ENCODE peak calls at places on chromosomes 16 and 17, in seven cellular contexts. One of them, this sample, is unnamed.

GRCh38 chr17:34245496-34245895 is 9.6 kb upstream of the CCL2 start:
- DNase-seq in IMR-90: no peak
- DNase-seq in activated CD4-positive, alpha-beta T cell treated with anti-CD3 and anti-CD28 coated beads, Interleukin-2, amount 50 U/mL, for 48 hours: no peak
- DNase-seq in pancreas: no peak
- DNase-seq in HFF-Myc: no peak
- DNase-seq in NCI-H1436: no peak
- DNase-seq in C1 segment of cervical spinal cord: no peak
- DNase-seq in this sample: no peak

GRCh38 chr17:37650419-37651003 is 7.3 kb upstream of the DDX52 start:
- DNase-seq in activated CD4-positive, alpha-beta T cell treated with anti-CD3 and anti-CD28 coated beads, Interleukin-2, amount 50 U/mL, for 48 hours: no peak
- DNase-seq in NCI-H1436: no peak
- DNase-seq in C1 segment of cervical spinal cord: no peak
- DNase-seq in IMR-90: peak; percentile 59
- DNase-seq in HFF-Myc: no peak
- DNase-seq in pancreas: no peak
- DNase-seq in this sample: peak; percentile 69

GRCh38 chr16:6131526-6132050 is 1034.0 kb upstream of the EEF2KMT start:
- DNase-seq in activated CD4-positive, alpha-beta T cell treated with anti-CD3 and anti-CD28 coated beads, Interleukin-2, amount 50 U/mL, for 48 hours: no peak
- DNase-seq in C1 segment of cervical spinal cord: no peak
- DNase-seq in pancreas: no peak
- DNase-seq in IMR-90: no peak
- DNase-seq in HFF-Myc: no peak
- DNase-seq in NCI-H1436: no peak
- DNase-seq in this sample: no peak

GRCh38 chr17:73625975-73626706 is 18.1 kb downstream of the SDK2 start:
- DNase-seq in C1 segment of cervical spinal cord: peak; percentile 39
- DNase-seq in pancreas: no peak
- DNase-seq in IMR-90: no peak
- DNase-seq in NCI-H1436: no peak
- DNase-seq in activated CD4-positive, alpha-beta T cell treated with anti-CD3 and anti-CD28 coated beads, Interleukin-2, amount 50 U/mL, for 48 hours: no peak
- DNase-seq in HFF-Myc: no peak
- DNase-seq in this sample: no peak

GRCh38 chr17:33284022-33284421 is 9.1 kb downstream of the ASIC2 start:
- DNase-seq in IMR-90: peak; percentile 87
- DNase-seq in activated CD4-positive, alpha-beta T cell treated with anti-CD3 and anti-CD28 coated beads, Interleukin-2, amount 50 U/mL, for 48 hours: no peak
- DNase-seq in HFF-Myc: peak; percentile 24
- DNase-seq in C1 segment of cervical spinal cord: no peak
- DNase-seq in pancreas: peak; percentile 74
- DNase-seq in NCI-H1436: no peak
- DNase-seq in this sample: peak; percentile 60

GRCh38 chr16:3444032-3444388 is 530 bp downstream of the NAA60 start:
- DNase-seq in pancreas: no peak
- DNase-seq in activated CD4-positive, alpha-beta T cell treated with anti-CD3 and anti-CD28 coated beads, Interleukin-2, amount 50 U/mL, for 48 hours: peak; percentile 27
- DNase-seq in IMR-90: peak; percentile 80
- DNase-seq in HFF-Myc: no peak
- DNase-seq in NCI-H1436: peak; percentile 3
- DNase-seq in C1 segment of cervical spinal cord: no peak
- DNase-seq in this sample: peak; percentile 88

GRCh38 chr17:63954402-63955063 is 18.2 kb downstream of the SCN4A start:
- DNase-seq in C1 segment of cervical spinal cord: no peak
- DNase-seq in pancreas: no peak
- DNase-seq in NCI-H1436: peak; percentile 16
- DNase-seq in HFF-Myc: no peak
- DNase-seq in IMR-90: no peak
- DNase-seq in activated CD4-positive, alpha-beta T cell treated with anti-CD3 and anti-CD28 coated beads, Interleukin-2, amount 50 U/mL, for 48 hours: no peak
- DNase-seq in this sample: no peak

GRCh38 chr17:64236827-64237403 is 26.1 kb downstream of the TEX2 start:
- DNase-seq in pancreas: no peak
- DNase-seq in IMR-90: no peak
- DNase-seq in C1 segment of cervical spinal cord: no peak
- DNase-seq in activated CD4-positive, alpha-beta T cell treated with anti-CD3 and anti-CD28 coated beads, Interleukin-2, amount 50 U/mL, for 48 hours: no peak
- DNase-seq in NCI-H1436: peak; percentile 5
- DNase-seq in HFF-Myc: no peak
- DNase-seq in this sample: peak; percentile 29

GRCh38 chr16:27460213-27460612 is 58.2 kb downstream of the IL21R start:
- DNase-seq in pancreas: no peak
- DNase-seq in NCI-H1436: no peak
- DNase-seq in activated CD4-positive, alpha-beta T cell treated with anti-CD3 and anti-CD28 coated beads, Interleukin-2, amount 50 U/mL, for 48 hours: no peak
- DNase-seq in HFF-Myc: no peak
- DNase-seq in IMR-90: no peak
- DNase-seq in C1 segment of cervical spinal cord: no peak
- DNase-seq in this sample: no peak

GRCh38 chr16:46695937-46696336 is 6.5 kb downstream of the ORC6 start:
- DNase-seq in NCI-H1436: no peak
- DNase-seq in HFF-Myc: no peak
- DNase-seq in pancreas: no peak
- DNase-seq in IMR-90: no peak
- DNase-seq in activated CD4-positive, alpha-beta T cell treated with anti-CD3 and anti-CD28 coated beads, Interleukin-2, amount 50 U/mL, for 48 hours: no peak
- DNase-seq in C1 segment of cervical spinal cord: no peak
- DNase-seq in this sample: no peak

GRCh38 chr16:14362774-14363371 is 267.2 kb downstream of the PARN start:
- DNase-seq in pancreas: no peak
- DNase-seq in activated CD4-positive, alpha-beta T cell treated with anti-CD3 and anti-CD28 coated beads, Interleukin-2, amount 50 U/mL, for 48 hours: no peak
- DNase-seq in C1 segment of cervical spinal cord: no peak
- DNase-seq in IMR-90: peak; percentile 74
- DNase-seq in NCI-H1436: no peak
- DNase-seq in HFF-Myc: peak; percentile 57
- DNase-seq in this sample: no peak

GRCh38 chr17:58415371-58416055 is 1.8 kb downstream of the RNF43 start:
- DNase-seq in activated CD4-positive, alpha-beta T cell treated with anti-CD3 and anti-CD28 coated beads, Interleukin-2, amount 50 U/mL, for 48 hours: no peak
- DNase-seq in pancreas: peak; percentile 66
- DNase-seq in IMR-90: no peak
- DNase-seq in NCI-H1436: no peak
- DNase-seq in C1 segment of cervical spinal cord: no peak
- DNase-seq in HFF-Myc: no peak
- DNase-seq in this sample: no peak

GRCh38 chr16:12494716-12495115 is 309.0 kb downstream of the CPPED1 start:
- DNase-seq in NCI-H1436: no peak
- DNase-seq in HFF-Myc: no peak
- DNase-seq in activated CD4-positive, alpha-beta T cell treated with anti-CD3 and anti-CD28 coated beads, Interleukin-2, amount 50 U/mL, for 48 hours: no peak
- DNase-seq in C1 segment of cervical spinal cord: no peak
- DNase-seq in IMR-90: no peak
- DNase-seq in pancreas: no peak
- DNase-seq in this sample: no peak

GRCh38 chr17:40021471-40021961 is 6.3 kb downstream of the CSF3 start:
- DNase-seq in IMR-90: peak; percentile 61
- DNase-seq in C1 segment of cervical spinal cord: no peak
- DNase-seq in NCI-H1436: no peak
- DNase-seq in activated CD4-positive, alpha-beta T cell treated with anti-CD3 and anti-CD28 coated beads, Interleukin-2, amount 50 U/mL, for 48 hours: no peak
- DNase-seq in pancreas: no peak
- DNase-seq in HFF-Myc: peak; percentile 72
- DNase-seq in this sample: peak; percentile 55

GRCh38 chr17:70076189-70076588 is 1.2 kb downstream of the KCNJ16 start:
- DNase-seq in C1 segment of cervical spinal cord: no peak
- DNase-seq in pancreas: no peak
- DNase-seq in NCI-H1436: no peak
- DNase-seq in IMR-90: peak; percentile 21
- DNase-seq in HFF-Myc: no peak
- DNase-seq in activated CD4-positive, alpha-beta T cell treated with anti-CD3 and anti-CD28 coated beads, Interleukin-2, amount 50 U/mL, for 48 hours: no peak
- DNase-seq in this sample: no peak

GRCh38 chr17:52604105-52604504 is 445.6 kb upstream of the CA10 start:
- DNase-seq in pancreas: no peak
- DNase-seq in HFF-Myc: no peak
- DNase-seq in C1 segment of cervical spinal cord: no peak
- DNase-seq in IMR-90: no peak
- DNase-seq in activated CD4-positive, alpha-beta T cell treated with anti-CD3 and anti-CD28 coated beads, Interleukin-2, amount 50 U/mL, for 48 hours: no peak
- DNase-seq in NCI-H1436: no peak
- DNase-seq in this sample: no peak

GRCh38 chr16:48160575-48160974 is 4.8 kb upstream of the ABCC12 start:
- DNase-seq in activated CD4-positive, alpha-beta T cell treated with anti-CD3 and anti-CD28 coated beads, Interleukin-2, amount 50 U/mL, for 48 hours: no peak
- DNase-seq in pancreas: no peak
- DNase-seq in C1 segment of cervical spinal cord: no peak
- DNase-seq in NCI-H1436: no peak
- DNase-seq in IMR-90: no peak
- DNase-seq in HFF-Myc: no peak
- DNase-seq in this sample: no peak

GRCh38 chr16:57303021-57303909 is 18.8 kb upstream of the PLLP start:
- DNase-seq in C1 segment of cervical spinal cord: no peak
- DNase-seq in IMR-90: no peak
- DNase-seq in HFF-Myc: no peak
- DNase-seq in activated CD4-positive, alpha-beta T cell treated with anti-CD3 and anti-CD28 coated beads, Interleukin-2, amount 50 U/mL, for 48 hours: no peak
- DNase-seq in NCI-H1436: no peak
- DNase-seq in pancreas: no peak
- DNase-seq in this sample: no peak

GRCh38 chr17:17702821-17703607 is 21.8 kb downstream of the RAI1 start:
- DNase-seq in C1 segment of cervical spinal cord: no peak
- DNase-seq in HFF-Myc: no peak
- DNase-seq in pancreas: no peak
- DNase-seq in IMR-90: no peak
- DNase-seq in NCI-H1436: no peak
- DNase-seq in activated CD4-positive, alpha-beta T cell treated with anti-CD3 and anti-CD28 coated beads, Interleukin-2, amount 50 U/mL, for 48 hours: no peak
- DNase-seq in this sample: peak; percentile 76

GRCh38 chr16:19094542-19095365 is 19.0 kb upstream of the ITPRIPL2 start:
- DNase-seq in C1 segment of cervical spinal cord: no peak
- DNase-seq in HFF-Myc: no peak
- DNase-seq in activated CD4-positive, alpha-beta T cell treated with anti-CD3 and anti-CD28 coated beads, Interleukin-2, amount 50 U/mL, for 48 hours: no peak
- DNase-seq in NCI-H1436: no peak
- DNase-seq in pancreas: no peak
- DNase-seq in IMR-90: no peak
- DNase-seq in this sample: no peak

GRCh38 chr17:9522074-9522473 is 53.5 kb downstream of the STX8 start:
- DNase-seq in NCI-H1436: peak; percentile 39
- DNase-seq in activated CD4-positive, alpha-beta T cell treated with anti-CD3 and anti-CD28 coated beads, Interleukin-2, amount 50 U/mL, for 48 hours: no peak
- DNase-seq in pancreas: no peak
- DNase-seq in C1 segment of cervical spinal cord: no peak
- DNase-seq in IMR-90: peak; percentile 62
- DNase-seq in HFF-Myc: peak; percentile 31
- DNase-seq in this sample: peak; percentile 67

GRCh38 chr17:17177186-17177585 is 28.9 kb downstream of the PLD6 start:
- DNase-seq in IMR-90: no peak
- DNase-seq in pancreas: no peak
- DNase-seq in C1 segment of cervical spinal cord: no peak
- DNase-seq in HFF-Myc: no peak
- DNase-seq in NCI-H1436: no peak
- DNase-seq in activated CD4-positive, alpha-beta T cell treated with anti-CD3 and anti-CD28 coated beads, Interleukin-2, amount 50 U/mL, for 48 hours: no peak
- DNase-seq in this sample: no peak

GRCh38 chr17:50953831-50954601 is 87.9 kb upstream of the TOB1 start:
- DNase-seq in C1 segment of cervical spinal cord: no peak
- DNase-seq in IMR-90: peak; percentile 82
- DNase-seq in NCI-H1436: peak; percentile 87
- DNase-seq in HFF-Myc: peak; percentile 61
- DNase-seq in activated CD4-positive, alpha-beta T cell treated with anti-CD3 and anti-CD28 coated beads, Interleukin-2, amount 50 U/mL, for 48 hours: no peak
- DNase-seq in pancreas: peak; percentile 57
- DNase-seq in this sample: peak; percentile 89

GRCh38 chr16:88977028-88977844 is at the start of gene CBFA2T3:
- DNase-seq in C1 segment of cervical spinal cord: peak; percentile 28
- DNase-seq in activated CD4-positive, alpha-beta T cell treated with anti-CD3 and anti-CD28 coated beads, Interleukin-2, amount 50 U/mL, for 48 hours: no peak
- DNase-seq in pancreas: no peak
- DNase-seq in IMR-90: no peak
- DNase-seq in HFF-Myc: no peak
- DNase-seq in NCI-H1436: no peak
- DNase-seq in this sample: peak; percentile 55

GRCh38 chr17:39239640-39240314 is 14.0 kb upstream of the STAC2 start:
- DNase-seq in NCI-H1436: peak; percentile 72
- DNase-seq in activated CD4-positive, alpha-beta T cell treated with anti-CD3 and anti-CD28 coated beads, Interleukin-2, amount 50 U/mL, for 48 hours: peak; percentile 76
- DNase-seq in IMR-90: no peak
- DNase-seq in HFF-Myc: no peak
- DNase-seq in C1 segment of cervical spinal cord: no peak
- DNase-seq in pancreas: peak; percentile 60
- DNase-seq in this sample: no peak

GRCh38 chr17:80461527-80462166 is 14.8 kb downstream of the NPTX1 start:
- DNase-seq in C1 segment of cervical spinal cord: no peak
- DNase-seq in IMR-90: no peak
- DNase-seq in pancreas: no peak
- DNase-seq in NCI-H1436: no peak
- DNase-seq in activated CD4-positive, alpha-beta T cell treated with anti-CD3 and anti-CD28 coated beads, Interleukin-2, amount 50 U/mL, for 48 hours: no peak
- DNase-seq in HFF-Myc: no peak
- DNase-seq in this sample: no peak

GRCh38 chr17:11383157-11383556 is 142.1 kb downstream of the SHISA6 start:
- DNase-seq in NCI-H1436: no peak
- DNase-seq in HFF-Myc: no peak
- DNase-seq in C1 segment of cervical spinal cord: no peak
- DNase-seq in pancreas: no peak
- DNase-seq in IMR-90: no peak
- DNase-seq in activated CD4-positive, alpha-beta T cell treated with anti-CD3 and anti-CD28 coated beads, Interleukin-2, amount 50 U/mL, for 48 hours: no peak
- DNase-seq in this sample: no peak

GRCh38 chr17:39643271-39643670 is 6.3 kb downstream of the STARD3 start:
- DNase-seq in activated CD4-positive, alpha-beta T cell treated with anti-CD3 and anti-CD28 coated beads, Interleukin-2, amount 50 U/mL, for 48 hours: no peak
- DNase-seq in pancreas: no peak
- DNase-seq in NCI-H1436: no peak
- DNase-seq in HFF-Myc: no peak
- DNase-seq in C1 segment of cervical spinal cord: no peak
- DNase-seq in IMR-90: peak; percentile 34
- DNase-seq in this sample: peak; percentile 71

GRCh38 chr16:77330332-77331043 is 104.3 kb downstream of the ADAMTS18 start:
- DNase-seq in pancreas: no peak
- DNase-seq in NCI-H1436: no peak
- DNase-seq in HFF-Myc: no peak
- DNase-seq in activated CD4-positive, alpha-beta T cell treated with anti-CD3 and anti-CD28 coated beads, Interleukin-2, amount 50 U/mL, for 48 hours: no peak
- DNase-seq in C1 segment of cervical spinal cord: no peak
- DNase-seq in IMR-90: no peak
- DNase-seq in this sample: no peak

GRCh38 chr17:70661342-70662222 is 492.2 kb downstream of the KCNJ2 start:
- DNase-seq in IMR-90: peak; percentile 12
- DNase-seq in NCI-H1436: peak; percentile 91
- DNase-seq in pancreas: no peak
- DNase-seq in C1 segment of cervical spinal cord: no peak
- DNase-seq in activated CD4-positive, alpha-beta T cell treated with anti-CD3 and anti-CD28 coated beads, Interleukin-2, amount 50 U/mL, for 48 hours: no peak
- DNase-seq in HFF-Myc: no peak
- DNase-seq in this sample: peak; percentile 55

GRCh38 chr17:36731806-36732205 is 130.4 kb downstream of the MRM1 start:
- DNase-seq in IMR-90: no peak
- DNase-seq in NCI-H1436: peak; percentile 86
- DNase-seq in HFF-Myc: no peak
- DNase-seq in activated CD4-positive, alpha-beta T cell treated with anti-CD3 and anti-CD28 coated beads, Interleukin-2, amount 50 U/mL, for 48 hours: no peak
- DNase-seq in pancreas: no peak
- DNase-seq in C1 segment of cervical spinal cord: no peak
- DNase-seq in this sample: no peak

GRCh38 chr16:75306102-75306762 is 54.8 kb upstream of the BCAR1 start:
- DNase-seq in pancreas: peak; percentile 59
- DNase-seq in IMR-90: peak; percentile 47
- DNase-seq in NCI-H1436: no peak
- DNase-seq in activated CD4-positive, alpha-beta T cell treated with anti-CD3 and anti-CD28 coated beads, Interleukin-2, amount 50 U/mL, for 48 hours: no peak
- DNase-seq in HFF-Myc: no peak
- DNase-seq in C1 segment of cervical spinal cord: no peak
- DNase-seq in this sample: no peak

GRCh38 chr16:57045694-57046381 is 46.5 kb upstream of the CPNE2 start:
- DNase-seq in pancreas: no peak
- DNase-seq in HFF-Myc: no peak
- DNase-seq in C1 segment of cervical spinal cord: peak; percentile 31
- DNase-seq in IMR-90: peak; percentile 60
- DNase-seq in activated CD4-positive, alpha-beta T cell treated with anti-CD3 and anti-CD28 coated beads, Interleukin-2, amount 50 U/mL, for 48 hours: no peak
- DNase-seq in NCI-H1436: no peak
- DNase-seq in this sample: peak; percentile 72

GRCh38 chr17:74217036-74217725 is 3.8 kb downstream of the TTYH2 start:
- DNase-seq in IMR-90: no peak
- DNase-seq in activated CD4-positive, alpha-beta T cell treated with anti-CD3 and anti-CD28 coated beads, Interleukin-2, amount 50 U/mL, for 48 hours: no peak
- DNase-seq in C1 segment of cervical spinal cord: no peak
- DNase-seq in pancreas: no peak
- DNase-seq in NCI-H1436: no peak
- DNase-seq in HFF-Myc: no peak
- DNase-seq in this sample: no peak

GRCh38 chr17:7261377-7262191 is 694 bp downstream of the CLDN7 start:
- DNase-seq in NCI-H1436: no peak
- DNase-seq in HFF-Myc: no peak
- DNase-seq in pancreas: peak; percentile 63
- DNase-seq in IMR-90: no peak
- DNase-seq in activated CD4-positive, alpha-beta T cell treated with anti-CD3 and anti-CD28 coated beads, Interleukin-2, amount 50 U/mL, for 48 hours: no peak
- DNase-seq in C1 segment of cervical spinal cord: no peak
- DNase-seq in this sample: no peak